ENCODE peak calls at places on chromosomes 13 and 19, in ten cellular contexts. K, W, Q, J, Z, C, R, D, A and M are unnamed samples.

GRCh38 chr13:53010374-53011105 is 18.1 kb upstream of the OLFM4 start:
- DNase-seq in K (no peak), W (no peak), Q (no peak), J (no peak), Z (no peak), C (no peak), R (no peak), D (no peak), A (no peak), M (no peak)

GRCh38 chr13:48715977-48716376 is 62.2 kb downstream of the CYSLTR2 start:
- DNase-seq in K (peak; percentile 26), W (no peak), Q (no peak), J (no peak), Z (no peak), C (no peak), R (no peak), D (no peak), A (no peak), M (no peak)

GRCh38 chr19:40702337-40703012 is 12.0 kb upstream of the NUMBL start:
- DNase-seq in K (peak; percentile 70), W (peak; percentile 59), Q (no peak), J (no peak), Z (peak; percentile 84), C (peak; percentile 51), R (peak; percentile 36), D (no peak), A (no peak), M (no peak)

GRCh38 chr19:47781590-47782318 is 3.3 kb downstream of the SELENOW start:
- DNase-seq in K (no peak), W (no peak), Q (no peak), J (no peak), Z (peak; percentile 72), C (peak; percentile 38), R (peak; percentile 34), D (peak; percentile 80), A (no peak), M (no peak)

GRCh38 chr13:41085961-41086360 is 24.7 kb downstream of the WBP4 start:
- DNase-seq in K (peak; percentile 39), W (no peak), Q (no peak), J (no peak), Z (no peak), C (no peak), R (no peak), D (no peak), A (no peak), M (no peak)

GRCh38 chr19:32708457-32708856 is 11.1 kb upstream of the TDRD12 start:
- DNase-seq in K (no peak), W (no peak), Q (no peak), J (no peak), Z (no peak), C (peak; percentile 9), R (no peak), D (no peak), A (no peak), M (no peak)

GRCh38 chr19:51783373-51783772 is 11.6 kb upstream of the FPR3 start:
- DNase-seq in K (no peak), W (no peak), Q (peak; percentile 8), J (no peak), Z (no peak), C (peak; percentile 62), R (peak; percentile 30), D (no peak), A (peak; percentile 63), M (no peak)

GRCh38 chr13:46388846-46389245 is 1.8 kb upstream of the RUBCNL start:
- DNase-seq in K (no peak), W (no peak), Q (no peak), J (no peak), Z (no peak), C (no peak), R (no peak), D (no peak), A (no peak), M (no peak)

GRCh38 chr13:88823114-88823513 is 1151.9 kb downstream of the SLITRK5 start:
- DNase-seq in K (no peak), W (no peak), Q (no peak), J (no peak), Z (no peak), C (no peak), R (no peak), D (no peak), A (no peak), M (no peak)

GRCh38 chr13:67228909-67229308 is 1.2 kb downstream of the PCDH9 start:
- DNase-seq in K (no peak), W (no peak), Q (no peak), J (peak; percentile 33), Z (no peak), C (peak; percentile 39), R (no peak), D (no peak), A (no peak), M (no peak)

GRCh38 chr13:103033999-103034398 is 32.2 kb downstream of the SLC10A2 start:
- DNase-seq in K (no peak), W (no peak), Q (no peak), J (no peak), Z (no peak), C (no peak), R (no peak), D (no peak), A (no peak), M (no peak)

GRCh38 chr13:103036268-103036667 is 29.9 kb downstream of the SLC10A2 start:
- DNase-seq in K (no peak), W (no peak), Q (no peak), J (no peak), Z (no peak), C (no peak), R (no peak), D (no peak), A (no peak), M (no peak)

GRCh38 chr13:103030776-103031175 is 35.4 kb downstream of the SLC10A2 start:
- DNase-seq in K (no peak), W (no peak), Q (no peak), J (no peak), Z (no peak), C (no peak), R (no peak), D (no peak), A (no peak), M (no peak)

GRCh38 chr13:103029798-103030197 is 36.4 kb downstream of the SLC10A2 start:
- DNase-seq in K (no peak), W (no peak), Q (no peak), J (no peak), Z (no peak), C (no peak), R (no peak), D (no peak), A (no peak), M (no peak)

DNA sequence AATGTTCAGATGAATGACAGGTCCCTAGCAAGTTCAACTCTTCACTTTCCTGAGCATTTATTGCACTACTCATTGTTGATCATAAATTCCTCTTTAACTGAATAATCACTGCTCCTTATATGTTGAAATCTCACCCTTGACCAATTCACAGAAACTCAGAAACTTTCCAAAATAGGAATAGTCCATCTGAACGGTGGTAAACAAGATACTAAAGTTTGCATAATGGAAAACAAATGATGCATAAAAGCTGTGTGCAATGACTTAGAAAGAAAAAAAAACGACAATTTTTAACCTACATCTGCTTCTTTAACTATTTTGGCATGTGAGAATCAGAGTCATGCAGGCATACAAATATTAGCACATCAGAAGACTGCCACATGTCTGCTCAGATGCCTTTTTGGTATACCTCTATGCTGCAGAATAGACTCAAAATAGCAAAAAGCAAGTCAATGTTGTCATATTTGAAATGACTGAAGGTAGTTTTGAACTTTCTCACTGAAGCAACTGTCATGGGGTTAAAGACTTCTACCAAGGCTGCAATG is 34.8 kb downstream of the SLC10A2 start:
- DNase-seq in K (no peak), W (no peak), Q (no peak), J (no peak), Z (no peak), C (no peak), R (no peak), D (no peak), A (no peak), M (no peak)
- H3K4me3 ChIP-seq in K (no peak overlapping the region), W (no peak overlapping the region), Q (no peak overlapping the region), J (no peak overlapping the region), Z (no peak overlapping the region), C (no peak overlapping the region), R (no peak overlapping the region), D (no peak overlapping the region), A (no peak overlapping the region), M (no peak overlapping the region)

DNA sequence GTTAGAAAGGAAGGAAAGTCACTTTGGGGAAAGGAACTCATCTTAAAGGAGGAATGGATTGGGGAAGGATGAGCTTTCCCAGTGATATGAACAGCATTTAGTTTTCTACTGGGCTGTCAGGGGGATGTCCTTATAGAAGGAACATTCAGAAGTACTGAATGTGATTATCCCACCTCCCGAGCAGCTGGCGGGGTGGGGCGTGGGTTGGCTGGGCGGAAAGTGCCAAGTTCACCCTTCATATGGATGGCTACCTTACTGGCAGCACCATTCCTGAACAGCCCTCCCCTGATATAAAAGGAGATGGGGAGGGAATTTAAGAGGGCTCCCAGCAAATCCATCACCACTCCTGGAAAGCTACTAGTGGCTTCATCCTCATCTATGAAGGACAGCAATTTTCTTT is 190.7 kb downstream of the DNAJC15 start:
- DNase-seq in K (no peak), W (no peak), Q (no peak), J (no peak), Z (no peak), C (no peak), R (no peak), D (no peak), A (no peak), M (no peak)
- H3K4me3 ChIP-seq in K (no peak overlapping the region), W (no peak overlapping the region), Q (no peak overlapping the region), J (no peak overlapping the region), Z (no peak overlapping the region), C (no peak overlapping the region), R (no peak overlapping the region), D (no peak overlapping the region), A (no peak overlapping the region), M (no peak overlapping the region)

GRCh38 chr19:54875506-54875905 is 1.5 kb downstream of the FCAR start:
- DNase-seq in K (no peak), W (no peak), Q (no peak), J (no peak), Z (no peak), C (no peak), R (no peak), D (no peak), A (no peak), M (no peak)

GRCh38 chr19:54871713-54872112 is 2.3 kb upstream of the FCAR start:
- DNase-seq in K (no peak), W (no peak), Q (no peak), J (no peak), Z (no peak), C (no peak), R (no peak), D (no peak), A (no peak), M (no peak)

DNA sequence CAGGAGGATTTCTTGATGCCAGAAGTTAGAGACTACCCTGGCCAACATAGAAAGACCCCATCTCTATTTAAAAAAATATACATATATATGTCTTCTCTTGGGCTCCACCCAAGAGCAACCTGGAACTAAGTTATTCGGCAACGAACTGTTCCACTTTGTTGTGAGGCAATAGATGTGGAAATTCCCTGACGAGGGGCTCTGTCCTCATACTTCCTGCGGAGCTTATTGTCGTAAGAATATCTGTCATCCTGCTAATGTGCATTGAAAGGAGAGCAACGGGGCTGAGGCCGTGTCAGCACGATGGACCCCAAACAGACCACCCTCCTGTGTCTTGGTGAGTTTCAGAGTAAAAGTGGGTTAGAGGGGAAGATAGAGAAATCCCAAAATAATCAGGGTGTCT is at the start of gene FCAR:
- DNase-seq in K (no peak), W (no peak), Q (no peak), J (no peak), Z (no peak), C (no peak), R (no peak), D (no peak), A (no peak), M (no peak)
- H3K4me3 ChIP-seq in K (no peak within 1 kb of the TSS), W (no peak within 1 kb of the TSS), Q (no peak within 1 kb of the TSS), J (no peak within 1 kb of the TSS), Z (no peak within 1 kb of the TSS), C (no peak within 1 kb of the TSS), R (no peak within 1 kb of the TSS), D (no peak within 1 kb of the TSS), A (no peak within 1 kb of the TSS), M (no peak within 1 kb of the TSS)

GRCh38 chr19:45251452-45252354 is 632 bp downstream of the MARK4 start:
- DNase-seq in K (peak; percentile 74), W (peak; percentile 38), Q (no peak), J (no peak), Z (peak; percentile 74), C (no peak), R (peak; percentile 11), D (no peak), A (no peak), M (no peak)
- H3K4me3 ChIP-seq in K (peak overlapping the region; percentile 71), W (peak overlapping the region; percentile 92), Q (peak overlapping the region; percentile 74), J (peak overlapping the region; percentile 86), Z (peak overlapping the region; percentile 100), C (peak overlapping the region; percentile 76), R (peak overlapping the region; percentile 81), D (peak overlapping the region; percentile 99), A (peak overlapping the region; percentile 88), M (peak overlapping the region; percentile 82)